ENCODE peak calls at places on chromosome 5, in four cellular contexts. One of them, this sample, is unnamed.
A peak's percentile ranks its signal among the peaks of the same experiment; 100 is the strongest.

GRCh38 chr5:1387059-1387755 is 42.3 kb upstream of the CLPTM1L start:
- DNase-seq in GM04504: no peak
- DNase-seq in stimulated activated CD4-positive, alpha-beta T cell treated with anti-CD3 and anti-CD28 coated beads, Interleukin-4, amount 100 ng/mL, for 24 hours: no peak
- DNase-seq in globus pallidus: no peak
- DNase-seq in this sample: peak; percentile 35

GRCh38 chr5:134247411-134247810 is 21.5 kb upstream of the PPP2CA start:
- DNase-seq in GM04504: no peak
- DNase-seq in stimulated activated CD4-positive, alpha-beta T cell treated with anti-CD3 and anti-CD28 coated beads, Interleukin-4, amount 100 ng/mL, for 24 hours: no peak
- DNase-seq in globus pallidus: no peak
- DNase-seq in this sample: no peak

GRCh38 chr5:67795781-67796477 is 419.6 kb upstream of the PIK3R1 start:
- DNase-seq in GM04504: no peak
- DNase-seq in stimulated activated CD4-positive, alpha-beta T cell treated with anti-CD3 and anti-CD28 coated beads, Interleukin-4, amount 100 ng/mL, for 24 hours: no peak
- DNase-seq in globus pallidus: no peak
- DNase-seq in this sample: no peak

GRCh38 chr5:33650911-33651310 is 210.1 kb downstream of the TARS1 start:
- DNase-seq in globus pallidus: no peak
- DNase-seq in stimulated activated CD4-positive, alpha-beta T cell treated with anti-CD3 and anti-CD28 coated beads, Interleukin-4, amount 100 ng/mL, for 24 hours: no peak
- DNase-seq in GM04504: no peak
- DNase-seq in this sample: no peak

GRCh38 chr5:116487045-116487444 is 87.6 kb downstream of the SEMA6A start:
- DNase-seq in globus pallidus: peak; percentile 86
- DNase-seq in GM04504: no peak
- DNase-seq in stimulated activated CD4-positive, alpha-beta T cell treated with anti-CD3 and anti-CD28 coated beads, Interleukin-4, amount 100 ng/mL, for 24 hours: no peak
- DNase-seq in this sample: no peak

GRCh38 chr5:177568326-177568725 is 14.0 kb upstream of the FAM193B start:
- DNase-seq in GM04504: no peak
- DNase-seq in globus pallidus: no peak
- DNase-seq in stimulated activated CD4-positive, alpha-beta T cell treated with anti-CD3 and anti-CD28 coated beads, Interleukin-4, amount 100 ng/mL, for 24 hours: no peak
- DNase-seq in this sample: no peak

GRCh38 chr5:123125953-123126352 is 36.9 kb downstream of the PRDM6 start:
- DNase-seq in globus pallidus: no peak
- DNase-seq in GM04504: peak; percentile 23
- DNase-seq in stimulated activated CD4-positive, alpha-beta T cell treated with anti-CD3 and anti-CD28 coated beads, Interleukin-4, amount 100 ng/mL, for 24 hours: no peak
- DNase-seq in this sample: no peak

GRCh38 chr5:149166128-149166527 is 24.8 kb downstream of the ABLIM3 start:
- DNase-seq in GM04504: no peak
- DNase-seq in globus pallidus: no peak
- DNase-seq in stimulated activated CD4-positive, alpha-beta T cell treated with anti-CD3 and anti-CD28 coated beads, Interleukin-4, amount 100 ng/mL, for 24 hours: no peak
- DNase-seq in this sample: no peak

GRCh38 chr5:84058561-84058960 is 326.1 kb downstream of the EDIL3 start:
- DNase-seq in GM04504: no peak
- DNase-seq in globus pallidus: no peak
- DNase-seq in stimulated activated CD4-positive, alpha-beta T cell treated with anti-CD3 and anti-CD28 coated beads, Interleukin-4, amount 100 ng/mL, for 24 hours: no peak
- DNase-seq in this sample: no peak

GRCh38 chr5:82635561-82636288 is 357.6 kb upstream of the RPS23 start:
- DNase-seq in globus pallidus: no peak
- DNase-seq in GM04504: no peak
- DNase-seq in stimulated activated CD4-positive, alpha-beta T cell treated with anti-CD3 and anti-CD28 coated beads, Interleukin-4, amount 100 ng/mL, for 24 hours: peak; percentile 5
- DNase-seq in this sample: no peak

GRCh38 chr5:1293997-1294838 is 650 bp downstream of the TERT start:
- DNase-seq in GM04504: no peak
- DNase-seq in globus pallidus: no peak
- DNase-seq in stimulated activated CD4-positive, alpha-beta T cell treated with anti-CD3 and anti-CD28 coated beads, Interleukin-4, amount 100 ng/mL, for 24 hours: no peak
- DNase-seq in this sample: no peak

GRCh38 chr5:77256406-77256805 is 45.9 kb downstream of the PDE8B start:
- DNase-seq in stimulated activated CD4-positive, alpha-beta T cell treated with anti-CD3 and anti-CD28 coated beads, Interleukin-4, amount 100 ng/mL, for 24 hours: no peak
- DNase-seq in globus pallidus: no peak
- DNase-seq in GM04504: no peak
- DNase-seq in this sample: no peak

GRCh38 chr5:174045470-174046025 is at the start of gene NSG2:
- DNase-seq in stimulated activated CD4-positive, alpha-beta T cell treated with anti-CD3 and anti-CD28 coated beads, Interleukin-4, amount 100 ng/mL, for 24 hours: no peak
- DNase-seq in GM04504: peak; percentile 11
- DNase-seq in globus pallidus: peak; percentile 92
- DNase-seq in this sample: peak; percentile 93

GRCh38 chr5:112419596-112420110 is 576 bp upstream of the EPB41L4A start:
- DNase-seq in GM04504: no peak
- DNase-seq in stimulated activated CD4-positive, alpha-beta T cell treated with anti-CD3 and anti-CD28 coated beads, Interleukin-4, amount 100 ng/mL, for 24 hours: no peak
- DNase-seq in globus pallidus: peak; percentile 31
- DNase-seq in this sample: peak; percentile 75